ENCODE peak calls at places on chromosomes 1 and 21, in seven cellular contexts. One of them, this sample, is unnamed.

GRCh38 chr1:169108897-169109560 is 2.5 kb downstream of the ATP1B1 start:
- DNase-seq in activated CD4-positive, alpha-beta T cell treated with anti-CD3 and anti-CD28 coated beads, Interleukin-2, amount 10 ng/mL, durations not matched to agents 7 days and 5 days: no peak
- DNase-seq in Panc1: peak
- DNase-seq in left ventricle myocardium inferior: peak
- DNase-seq in stimulated activated CD8-positive, alpha-beta memory T cell treated with anti-CD3 and anti-CD28 coated beads, Interleukin-4, amount 100 ng/mL, for 4 hours: no peak
- DNase-seq in GM23248: no peak
- DNase-seq in Daoy: peak
- DNase-seq in this sample: no peak

GRCh38 chr21:35779690-35780570 is 280.4 kb downstream of the SETD4 start:
- DNase-seq in activated CD4-positive, alpha-beta T cell treated with anti-CD3 and anti-CD28 coated beads, Interleukin-2, amount 10 ng/mL, durations not matched to agents 7 days and 5 days: no peak
- DNase-seq in stimulated activated CD8-positive, alpha-beta memory T cell treated with anti-CD3 and anti-CD28 coated beads, Interleukin-4, amount 100 ng/mL, for 4 hours: no peak
- DNase-seq in Daoy: peak
- DNase-seq in GM23248: peak
- DNase-seq in left ventricle myocardium inferior: no peak
- DNase-seq in Panc1: no peak
- DNase-seq in this sample: peak

GRCh38 chr1:99849744-99850457 is at the start of gene AGL:
- DNase-seq in Panc1: no peak
- DNase-seq in GM23248: peak
- DNase-seq in left ventricle myocardium inferior: peak
- DNase-seq in activated CD4-positive, alpha-beta T cell treated with anti-CD3 and anti-CD28 coated beads, Interleukin-2, amount 10 ng/mL, durations not matched to agents 7 days and 5 days: peak
- DNase-seq in stimulated activated CD8-positive, alpha-beta memory T cell treated with anti-CD3 and anti-CD28 coated beads, Interleukin-4, amount 100 ng/mL, for 4 hours: peak
- DNase-seq in Daoy: peak
- DNase-seq in this sample: peak

GRCh38 chr1:184954232-184954995 is 19.9 kb downstream of the NIBAN1 start:
- DNase-seq in activated CD4-positive, alpha-beta T cell treated with anti-CD3 and anti-CD28 coated beads, Interleukin-2, amount 10 ng/mL, durations not matched to agents 7 days and 5 days: no peak
- DNase-seq in stimulated activated CD8-positive, alpha-beta memory T cell treated with anti-CD3 and anti-CD28 coated beads, Interleukin-4, amount 100 ng/mL, for 4 hours: no peak
- DNase-seq in left ventricle myocardium inferior: no peak
- DNase-seq in Panc1: no peak
- DNase-seq in Daoy: peak
- DNase-seq in GM23248: peak
- DNase-seq in this sample: no peak

GRCh38 chr1:208189183-208189582 is 55.0 kb downstream of the PLXNA2 start:
- DNase-seq in Daoy: peak
- DNase-seq in activated CD4-positive, alpha-beta T cell treated with anti-CD3 and anti-CD28 coated beads, Interleukin-2, amount 10 ng/mL, durations not matched to agents 7 days and 5 days: peak
- DNase-seq in stimulated activated CD8-positive, alpha-beta memory T cell treated with anti-CD3 and anti-CD28 coated beads, Interleukin-4, amount 100 ng/mL, for 4 hours: no peak
- DNase-seq in Panc1: no peak
- DNase-seq in GM23248: peak
- DNase-seq in left ventricle myocardium inferior: no peak
- DNase-seq in this sample: no peak

GRCh38 chr21:46641656-46642055 is 6.2 kb downstream of the PRMT2 start:
- DNase-seq in left ventricle myocardium inferior: no peak
- DNase-seq in stimulated activated CD8-positive, alpha-beta memory T cell treated with anti-CD3 and anti-CD28 coated beads, Interleukin-4, amount 100 ng/mL, for 4 hours: no peak
- DNase-seq in Daoy: no peak
- DNase-seq in activated CD4-positive, alpha-beta T cell treated with anti-CD3 and anti-CD28 coated beads, Interleukin-2, amount 10 ng/mL, durations not matched to agents 7 days and 5 days: no peak
- DNase-seq in Panc1: no peak
- DNase-seq in GM23248: peak
- DNase-seq in this sample: no peak

GRCh38 chr1:14267991-14268390 is 330.5 kb upstream of the KAZN start:
- DNase-seq in Panc1: no peak
- DNase-seq in GM23248: no peak
- DNase-seq in activated CD4-positive, alpha-beta T cell treated with anti-CD3 and anti-CD28 coated beads, Interleukin-2, amount 10 ng/mL, durations not matched to agents 7 days and 5 days: no peak
- DNase-seq in stimulated activated CD8-positive, alpha-beta memory T cell treated with anti-CD3 and anti-CD28 coated beads, Interleukin-4, amount 100 ng/mL, for 4 hours: no peak
- DNase-seq in left ventricle myocardium inferior: no peak
- DNase-seq in Daoy: peak
- DNase-seq in this sample: no peak

GRCh38 chr1:147851149-147851548 is 51.4 kb upstream of the GJA8 start:
- DNase-seq in Daoy: no peak
- DNase-seq in Panc1: peak
- DNase-seq in activated CD4-positive, alpha-beta T cell treated with anti-CD3 and anti-CD28 coated beads, Interleukin-2, amount 10 ng/mL, durations not matched to agents 7 days and 5 days: no peak
- DNase-seq in GM23248: no peak
- DNase-seq in left ventricle myocardium inferior: no peak
- DNase-seq in stimulated activated CD8-positive, alpha-beta memory T cell treated with anti-CD3 and anti-CD28 coated beads, Interleukin-4, amount 100 ng/mL, for 4 hours: no peak
- DNase-seq in this sample: peak

GRCh38 chr1:152164542-152165136 is 5.6 kb upstream of the RPTN start:
- DNase-seq in stimulated activated CD8-positive, alpha-beta memory T cell treated with anti-CD3 and anti-CD28 coated beads, Interleukin-4, amount 100 ng/mL, for 4 hours: no peak
- DNase-seq in Daoy: no peak
- DNase-seq in activated CD4-positive, alpha-beta T cell treated with anti-CD3 and anti-CD28 coated beads, Interleukin-2, amount 10 ng/mL, durations not matched to agents 7 days and 5 days: no peak
- DNase-seq in GM23248: no peak
- DNase-seq in Panc1: no peak
- DNase-seq in left ventricle myocardium inferior: no peak
- DNase-seq in this sample: no peak

GRCh38 chr1:200262326-200262965 is 147.4 kb downstream of the ZNF281 start:
- DNase-seq in GM23248: no peak
- DNase-seq in Daoy: no peak
- DNase-seq in activated CD4-positive, alpha-beta T cell treated with anti-CD3 and anti-CD28 coated beads, Interleukin-2, amount 10 ng/mL, durations not matched to agents 7 days and 5 days: no peak
- DNase-seq in stimulated activated CD8-positive, alpha-beta memory T cell treated with anti-CD3 and anti-CD28 coated beads, Interleukin-4, amount 100 ng/mL, for 4 hours: no peak
- DNase-seq in left ventricle myocardium inferior: no peak
- DNase-seq in Panc1: no peak
- DNase-seq in this sample: no peak

GRCh38 chr1:113223546-113223945 is 150.5 kb downstream of the LRIG2 start:
- DNase-seq in left ventricle myocardium inferior: peak
- DNase-seq in Daoy: no peak
- DNase-seq in GM23248: no peak
- DNase-seq in activated CD4-positive, alpha-beta T cell treated with anti-CD3 and anti-CD28 coated beads, Interleukin-2, amount 10 ng/mL, durations not matched to agents 7 days and 5 days: no peak
- DNase-seq in stimulated activated CD8-positive, alpha-beta memory T cell treated with anti-CD3 and anti-CD28 coated beads, Interleukin-4, amount 100 ng/mL, for 4 hours: no peak
- DNase-seq in Panc1: no peak
- DNase-seq in this sample: no peak

GRCh38 chr1:214983126-214983869 is 99.2 kb upstream of the KCNK2 start:
- DNase-seq in activated CD4-positive, alpha-beta T cell treated with anti-CD3 and anti-CD28 coated beads, Interleukin-2, amount 10 ng/mL, durations not matched to agents 7 days and 5 days: no peak
- DNase-seq in left ventricle myocardium inferior: no peak
- DNase-seq in GM23248: peak
- DNase-seq in stimulated activated CD8-positive, alpha-beta memory T cell treated with anti-CD3 and anti-CD28 coated beads, Interleukin-4, amount 100 ng/mL, for 4 hours: no peak
- DNase-seq in Daoy: no peak
- DNase-seq in Panc1: no peak
- DNase-seq in this sample: peak

GRCh38 chr1:53449026-53449425 is 10.2 kb upstream of the DMRTB1 start:
- DNase-seq in left ventricle myocardium inferior: no peak
- DNase-seq in Daoy: peak
- DNase-seq in Panc1: no peak
- DNase-seq in activated CD4-positive, alpha-beta T cell treated with anti-CD3 and anti-CD28 coated beads, Interleukin-2, amount 10 ng/mL, durations not matched to agents 7 days and 5 days: no peak
- DNase-seq in stimulated activated CD8-positive, alpha-beta memory T cell treated with anti-CD3 and anti-CD28 coated beads, Interleukin-4, amount 100 ng/mL, for 4 hours: no peak
- DNase-seq in GM23248: peak
- DNase-seq in this sample: no peak

GRCh38 chr1:175373786-175374623 is 181.4 kb upstream of the KIAA0040 start:
- DNase-seq in activated CD4-positive, alpha-beta T cell treated with anti-CD3 and anti-CD28 coated beads, Interleukin-2, amount 10 ng/mL, durations not matched to agents 7 days and 5 days: peak
- DNase-seq in GM23248: peak
- DNase-seq in Panc1: no peak
- DNase-seq in left ventricle myocardium inferior: no peak
- DNase-seq in stimulated activated CD8-positive, alpha-beta memory T cell treated with anti-CD3 and anti-CD28 coated beads, Interleukin-4, amount 100 ng/mL, for 4 hours: no peak
- DNase-seq in Daoy: peak
- DNase-seq in this sample: peak

GRCh38 chr1:63327417-63328139 is 5.2 kb downstream of the FOXD3 start:
- DNase-seq in stimulated activated CD8-positive, alpha-beta memory T cell treated with anti-CD3 and anti-CD28 coated beads, Interleukin-4, amount 100 ng/mL, for 4 hours: no peak
- DNase-seq in Panc1: peak
- DNase-seq in activated CD4-positive, alpha-beta T cell treated with anti-CD3 and anti-CD28 coated beads, Interleukin-2, amount 10 ng/mL, durations not matched to agents 7 days and 5 days: peak
- DNase-seq in left ventricle myocardium inferior: no peak
- DNase-seq in GM23248: peak
- DNase-seq in Daoy: peak
- DNase-seq in this sample: peak

GRCh38 chr1:22850681-22851080 is 122.0 kb downstream of the LACTBL1 start:
- DNase-seq in Daoy: no peak
- DNase-seq in GM23248: no peak
- DNase-seq in stimulated activated CD8-positive, alpha-beta memory T cell treated with anti-CD3 and anti-CD28 coated beads, Interleukin-4, amount 100 ng/mL, for 4 hours: no peak
- DNase-seq in Panc1: no peak
- DNase-seq in left ventricle myocardium inferior: peak
- DNase-seq in activated CD4-positive, alpha-beta T cell treated with anti-CD3 and anti-CD28 coated beads, Interleukin-2, amount 10 ng/mL, durations not matched to agents 7 days and 5 days: no peak
- DNase-seq in this sample: no peak

GRCh38 chr1:171743014-171743870 is 1.4 kb upstream of the VAMP4 start:
- DNase-seq in stimulated activated CD8-positive, alpha-beta memory T cell treated with anti-CD3 and anti-CD28 coated beads, Interleukin-4, amount 100 ng/mL, for 4 hours: no peak
- DNase-seq in activated CD4-positive, alpha-beta T cell treated with anti-CD3 and anti-CD28 coated beads, Interleukin-2, amount 10 ng/mL, durations not matched to agents 7 days and 5 days: no peak
- DNase-seq in left ventricle myocardium inferior: no peak
- DNase-seq in Daoy: peak
- DNase-seq in GM23248: peak
- DNase-seq in Panc1: peak
- DNase-seq in this sample: peak

GRCh38 chr1:7856345-7856744 is 3.5 kb upstream of the UTS2 start:
- DNase-seq in activated CD4-positive, alpha-beta T cell treated with anti-CD3 and anti-CD28 coated beads, Interleukin-2, amount 10 ng/mL, durations not matched to agents 7 days and 5 days: no peak
- DNase-seq in Panc1: no peak
- DNase-seq in stimulated activated CD8-positive, alpha-beta memory T cell treated with anti-CD3 and anti-CD28 coated beads, Interleukin-4, amount 100 ng/mL, for 4 hours: no peak
- DNase-seq in left ventricle myocardium inferior: no peak
- DNase-seq in Daoy: no peak
- DNase-seq in GM23248: no peak
- DNase-seq in this sample: no peak

GRCh38 chr1:169546087-169546995 is 39.9 kb downstream of the F5 start:
- DNase-seq in Daoy: peak
- DNase-seq in activated CD4-positive, alpha-beta T cell treated with anti-CD3 and anti-CD28 coated beads, Interleukin-2, amount 10 ng/mL, durations not matched to agents 7 days and 5 days: peak
- DNase-seq in Panc1: peak
- DNase-seq in stimulated activated CD8-positive, alpha-beta memory T cell treated with anti-CD3 and anti-CD28 coated beads, Interleukin-4, amount 100 ng/mL, for 4 hours: no peak
- DNase-seq in left ventricle myocardium inferior: no peak
- DNase-seq in GM23248: peak
- DNase-seq in this sample: peak

GRCh38 chr1:150548632-150549495 is at the start of gene ADAMTSL4:
- DNase-seq in GM23248: peak
- DNase-seq in Panc1: no peak
- DNase-seq in Daoy: peak
- DNase-seq in stimulated activated CD8-positive, alpha-beta memory T cell treated with anti-CD3 and anti-CD28 coated beads, Interleukin-4, amount 100 ng/mL, for 4 hours: no peak
- DNase-seq in activated CD4-positive, alpha-beta T cell treated with anti-CD3 and anti-CD28 coated beads, Interleukin-2, amount 10 ng/mL, durations not matched to agents 7 days and 5 days: peak
- DNase-seq in left ventricle myocardium inferior: peak
- DNase-seq in this sample: no peak

GRCh38 chr1:119808972-119809550 is 2.2 kb downstream of the REG4 start:
- DNase-seq in stimulated activated CD8-positive, alpha-beta memory T cell treated with anti-CD3 and anti-CD28 coated beads, Interleukin-4, amount 100 ng/mL, for 4 hours: peak
- DNase-seq in activated CD4-positive, alpha-beta T cell treated with anti-CD3 and anti-CD28 coated beads, Interleukin-2, amount 10 ng/mL, durations not matched to agents 7 days and 5 days: peak
- DNase-seq in Panc1: peak
- DNase-seq in GM23248: peak
- DNase-seq in left ventricle myocardium inferior: peak
- DNase-seq in Daoy: peak
- DNase-seq in this sample: peak

GRCh38 chr1:233182587-233182986 is 112.9 kb downstream of the PCNX2 start:
- DNase-seq in activated CD4-positive, alpha-beta T cell treated with anti-CD3 and anti-CD28 coated beads, Interleukin-2, amount 10 ng/mL, durations not matched to agents 7 days and 5 days: no peak
- DNase-seq in GM23248: no peak
- DNase-seq in Panc1: no peak
- DNase-seq in stimulated activated CD8-positive, alpha-beta memory T cell treated with anti-CD3 and anti-CD28 coated beads, Interleukin-4, amount 100 ng/mL, for 4 hours: no peak
- DNase-seq in Daoy: no peak
- DNase-seq in left ventricle myocardium inferior: no peak
- DNase-seq in this sample: no peak

GRCh38 chr1:184002071-184002470 is 35.5 kb downstream of the COLGALT2 start:
- DNase-seq in left ventricle myocardium inferior: no peak
- DNase-seq in stimulated activated CD8-positive, alpha-beta memory T cell treated with anti-CD3 and anti-CD28 coated beads, Interleukin-4, amount 100 ng/mL, for 4 hours: no peak
- DNase-seq in activated CD4-positive, alpha-beta T cell treated with anti-CD3 and anti-CD28 coated beads, Interleukin-2, amount 10 ng/mL, durations not matched to agents 7 days and 5 days: no peak
- DNase-seq in GM23248: peak
- DNase-seq in Daoy: peak
- DNase-seq in Panc1: no peak
- DNase-seq in this sample: peak

GRCh38 chr1:177429234-177429633 is 258.5 kb downstream of the BRINP2 start:
- DNase-seq in stimulated activated CD8-positive, alpha-beta memory T cell treated with anti-CD3 and anti-CD28 coated beads, Interleukin-4, amount 100 ng/mL, for 4 hours: no peak
- DNase-seq in Panc1: no peak
- DNase-seq in GM23248: no peak
- DNase-seq in Daoy: no peak
- DNase-seq in activated CD4-positive, alpha-beta T cell treated with anti-CD3 and anti-CD28 coated beads, Interleukin-2, amount 10 ng/mL, durations not matched to agents 7 days and 5 days: no peak
- DNase-seq in left ventricle myocardium inferior: no peak
- DNase-seq in this sample: no peak

GRCh38 chr1:151009206-151009587 is 948 bp downstream of the PRUNE1 start:
- DNase-seq in GM23248: peak
- DNase-seq in left ventricle myocardium inferior: no peak
- DNase-seq in Daoy: no peak
- DNase-seq in activated CD4-positive, alpha-beta T cell treated with anti-CD3 and anti-CD28 coated beads, Interleukin-2, amount 10 ng/mL, durations not matched to agents 7 days and 5 days: no peak
- DNase-seq in stimulated activated CD8-positive, alpha-beta memory T cell treated with anti-CD3 and anti-CD28 coated beads, Interleukin-4, amount 100 ng/mL, for 4 hours: no peak
- DNase-seq in Panc1: no peak
- DNase-seq in this sample: no peak

GRCh38 chr1:109877776-109878175 is 32.9 kb upstream of the CSF1 start:
- DNase-seq in activated CD4-positive, alpha-beta T cell treated with anti-CD3 and anti-CD28 coated beads, Interleukin-2, amount 10 ng/mL, durations not matched to agents 7 days and 5 days: no peak
- DNase-seq in Panc1: no peak
- DNase-seq in GM23248: no peak
- DNase-seq in stimulated activated CD8-positive, alpha-beta memory T cell treated with anti-CD3 and anti-CD28 coated beads, Interleukin-4, amount 100 ng/mL, for 4 hours: no peak
- DNase-seq in left ventricle myocardium inferior: no peak
- DNase-seq in Daoy: no peak
- DNase-seq in this sample: no peak

GRCh38 chr1:14945132-14946010 is 208.2 kb upstream of the TMEM51 start:
- DNase-seq in left ventricle myocardium inferior: peak
- DNase-seq in stimulated activated CD8-positive, alpha-beta memory T cell treated with anti-CD3 and anti-CD28 coated beads, Interleukin-4, amount 100 ng/mL, for 4 hours: no peak
- DNase-seq in Daoy: peak
- DNase-seq in activated CD4-positive, alpha-beta T cell treated with anti-CD3 and anti-CD28 coated beads, Interleukin-2, amount 10 ng/mL, durations not matched to agents 7 days and 5 days: no peak
- DNase-seq in GM23248: peak
- DNase-seq in Panc1: no peak
- DNase-seq in this sample: no peak

GRCh38 chr1:23657659-23658275 is 33.8 kb upstream of the RPL11 start:
- DNase-seq in left ventricle myocardium inferior: peak
- DNase-seq in activated CD4-positive, alpha-beta T cell treated with anti-CD3 and anti-CD28 coated beads, Interleukin-2, amount 10 ng/mL, durations not matched to agents 7 days and 5 days: peak
- DNase-seq in stimulated activated CD8-positive, alpha-beta memory T cell treated with anti-CD3 and anti-CD28 coated beads, Interleukin-4, amount 100 ng/mL, for 4 hours: no peak
- DNase-seq in Daoy: peak
- DNase-seq in Panc1: no peak
- DNase-seq in GM23248: peak
- DNase-seq in this sample: peak

GRCh38 chr1:5369223-5369622 is 623.0 kb downstream of the NPHP4 start:
- DNase-seq in activated CD4-positive, alpha-beta T cell treated with anti-CD3 and anti-CD28 coated beads, Interleukin-2, amount 10 ng/mL, durations not matched to agents 7 days and 5 days: no peak
- DNase-seq in Panc1: no peak
- DNase-seq in GM23248: no peak
- DNase-seq in left ventricle myocardium inferior: no peak
- DNase-seq in Daoy: no peak
- DNase-seq in stimulated activated CD8-positive, alpha-beta memory T cell treated with anti-CD3 and anti-CD28 coated beads, Interleukin-4, amount 100 ng/mL, for 4 hours: no peak
- DNase-seq in this sample: no peak

GRCh38 chr1:27161594-27161993 is 6.7 kb upstream of the SLC9A1 start:
- DNase-seq in GM23248: no peak
- DNase-seq in activated CD4-positive, alpha-beta T cell treated with anti-CD3 and anti-CD28 coated beads, Interleukin-2, amount 10 ng/mL, durations not matched to agents 7 days and 5 days: peak
- DNase-seq in Daoy: no peak
- DNase-seq in Panc1: no peak
- DNase-seq in stimulated activated CD8-positive, alpha-beta memory T cell treated with anti-CD3 and anti-CD28 coated beads, Interleukin-4, amount 100 ng/mL, for 4 hours: no peak
- DNase-seq in left ventricle myocardium inferior: no peak
- DNase-seq in this sample: no peak

GRCh38 chr1:56068908-56069307 is 510.5 kb downstream of the PLPP3 start:
- DNase-seq in Daoy: peak
- DNase-seq in Panc1: no peak
- DNase-seq in left ventricle myocardium inferior: no peak
- DNase-seq in activated CD4-positive, alpha-beta T cell treated with anti-CD3 and anti-CD28 coated beads, Interleukin-2, amount 10 ng/mL, durations not matched to agents 7 days and 5 days: no peak
- DNase-seq in stimulated activated CD8-positive, alpha-beta memory T cell treated with anti-CD3 and anti-CD28 coated beads, Interleukin-4, amount 100 ng/mL, for 4 hours: no peak
- DNase-seq in GM23248: peak
- DNase-seq in this sample: no peak

GRCh38 chr1:179930867-179931266 is 23.7 kb upstream of the CEP350 start:
- DNase-seq in Panc1: no peak
- DNase-seq in stimulated activated CD8-positive, alpha-beta memory T cell treated with anti-CD3 and anti-CD28 coated beads, Interleukin-4, amount 100 ng/mL, for 4 hours: no peak
- DNase-seq in Daoy: peak
- DNase-seq in GM23248: no peak
- DNase-seq in activated CD4-positive, alpha-beta T cell treated with anti-CD3 and anti-CD28 coated beads, Interleukin-2, amount 10 ng/mL, durations not matched to agents 7 days and 5 days: no peak
- DNase-seq in left ventricle myocardium inferior: no peak
- DNase-seq in this sample: no peak

GRCh38 chr1:39205102-39205780 is 746 bp downstream of the MACF1 start:
- DNase-seq in GM23248: peak
- DNase-seq in activated CD4-positive, alpha-beta T cell treated with anti-CD3 and anti-CD28 coated beads, Interleukin-2, amount 10 ng/mL, durations not matched to agents 7 days and 5 days: peak
- DNase-seq in Daoy: peak
- DNase-seq in Panc1: no peak
- DNase-seq in stimulated activated CD8-positive, alpha-beta memory T cell treated with anti-CD3 and anti-CD28 coated beads, Interleukin-4, amount 100 ng/mL, for 4 hours: peak
- DNase-seq in left ventricle myocardium inferior: peak
- DNase-seq in this sample: peak

GRCh38 chr1:59500970-59501742 is 204.3 kb downstream of the FGGY start:
- DNase-seq in Panc1: no peak
- DNase-seq in stimulated activated CD8-positive, alpha-beta memory T cell treated with anti-CD3 and anti-CD28 coated beads, Interleukin-4, amount 100 ng/mL, for 4 hours: no peak
- DNase-seq in activated CD4-positive, alpha-beta T cell treated with anti-CD3 and anti-CD28 coated beads, Interleukin-2, amount 10 ng/mL, durations not matched to agents 7 days and 5 days: no peak
- DNase-seq in Daoy: no peak
- DNase-seq in left ventricle myocardium inferior: no peak
- DNase-seq in GM23248: no peak
- DNase-seq in this sample: no peak

GRCh38 chr1:150322310-150322709 is 977 bp downstream of the PRPF3 start:
- DNase-seq in activated CD4-positive, alpha-beta T cell treated with anti-CD3 and anti-CD28 coated beads, Interleukin-2, amount 10 ng/mL, durations not matched to agents 7 days and 5 days: peak
- DNase-seq in Daoy: no peak
- DNase-seq in left ventricle myocardium inferior: no peak
- DNase-seq in Panc1: no peak
- DNase-seq in GM23248: peak
- DNase-seq in stimulated activated CD8-positive, alpha-beta memory T cell treated with anti-CD3 and anti-CD28 coated beads, Interleukin-4, amount 100 ng/mL, for 4 hours: no peak
- DNase-seq in this sample: no peak

GRCh38 chr1:16162163-16162822 is 6.4 kb upstream of the EPHA2 start:
- DNase-seq in left ventricle myocardium inferior: no peak
- DNase-seq in GM23248: no peak
- DNase-seq in Panc1: no peak
- DNase-seq in stimulated activated CD8-positive, alpha-beta memory T cell treated with anti-CD3 and anti-CD28 coated beads, Interleukin-4, amount 100 ng/mL, for 4 hours: peak
- DNase-seq in activated CD4-positive, alpha-beta T cell treated with anti-CD3 and anti-CD28 coated beads, Interleukin-2, amount 10 ng/mL, durations not matched to agents 7 days and 5 days: peak
- DNase-seq in Daoy: no peak
- DNase-seq in this sample: no peak

GRCh38 chr1:110555807-110556470 is 37.0 kb upstream of the KCNA10 start:
- DNase-seq in GM23248: no peak
- DNase-seq in stimulated activated CD8-positive, alpha-beta memory T cell treated with anti-CD3 and anti-CD28 coated beads, Interleukin-4, amount 100 ng/mL, for 4 hours: no peak
- DNase-seq in Daoy: peak
- DNase-seq in activated CD4-positive, alpha-beta T cell treated with anti-CD3 and anti-CD28 coated beads, Interleukin-2, amount 10 ng/mL, durations not matched to agents 7 days and 5 days: no peak
- DNase-seq in left ventricle myocardium inferior: peak
- DNase-seq in Panc1: no peak
- DNase-seq in this sample: peak

GRCh38 chr1:204885288-204885711 is 14.6 kb downstream of the NFASC start:
- DNase-seq in GM23248: peak
- DNase-seq in stimulated activated CD8-positive, alpha-beta memory T cell treated with anti-CD3 and anti-CD28 coated beads, Interleukin-4, amount 100 ng/mL, for 4 hours: no peak
- DNase-seq in activated CD4-positive, alpha-beta T cell treated with anti-CD3 and anti-CD28 coated beads, Interleukin-2, amount 10 ng/mL, durations not matched to agents 7 days and 5 days: no peak
- DNase-seq in left ventricle myocardium inferior: peak
- DNase-seq in Panc1: no peak
- DNase-seq in Daoy: no peak
- DNase-seq in this sample: peak